ENCODE peak calls at places on chromosomes 5 and 9, in nine cellular contexts. One of them, this sample, is unnamed.

GRCh38 chr5:81721049-81721448 is 29.8 kb downstream of the SSBP2 start:
- DNase-seq in MM.1S: no peak
- DNase-seq in DND-41: no peak
- DNase-seq in keratinocyte: no peak
- DNase-seq in GM23338: no peak
- DNase-seq in GM12878: no peak
- DNase-seq in fibroblast of lung: no peak
- DNase-seq in GM23248: peak; percentile 20
- DNase-seq in PC-3: no peak
- DNase-seq in this sample: no peak

GRCh38 chr5:72377920-72378635 is 57.9 kb downstream of the PTCD2 start:
- DNase-seq in MM.1S: no peak
- DNase-seq in DND-41: no peak
- DNase-seq in keratinocyte: no peak
- DNase-seq in GM23338: no peak
- DNase-seq in GM12878: no peak
- DNase-seq in fibroblast of lung: peak; percentile 39
- DNase-seq in GM23248: peak; percentile 58
- DNase-seq in PC-3: no peak
- DNase-seq in this sample: peak; percentile 32

GRCh38 chr9:26462751-26463150 is 429.9 kb downstream of the CAAP1 start:
- DNase-seq in MM.1S: no peak
- DNase-seq in DND-41: no peak
- DNase-seq in keratinocyte: no peak
- DNase-seq in GM23338: no peak
- DNase-seq in GM12878: no peak
- DNase-seq in fibroblast of lung: no peak
- DNase-seq in GM23248: no peak
- DNase-seq in PC-3: no peak
- DNase-seq in this sample: no peak

GRCh38 chr9:14007199-14007769 is 306.7 kb downstream of the NFIB start:
- DNase-seq in MM.1S: no peak
- DNase-seq in DND-41: no peak
- DNase-seq in keratinocyte: no peak
- DNase-seq in GM23338: no peak
- DNase-seq in GM12878: no peak
- DNase-seq in fibroblast of lung: no peak
- DNase-seq in GM23248: no peak
- DNase-seq in PC-3: no peak
- DNase-seq in this sample: no peak

GRCh38 chr5:102895223-102895622 is 140.1 kb downstream of the PAM start:
- DNase-seq in MM.1S: no peak
- DNase-seq in DND-41: no peak
- DNase-seq in keratinocyte: no peak
- DNase-seq in GM23338: no peak
- DNase-seq in GM12878: no peak
- DNase-seq in fibroblast of lung: no peak
- DNase-seq in GM23248: no peak
- DNase-seq in PC-3: no peak
- DNase-seq in this sample: no peak

GRCh38 chr9:93464395-93464794 is 11.0 kb upstream of the FAM120AOS start:
- DNase-seq in MM.1S: no peak
- DNase-seq in DND-41: no peak
- DNase-seq in keratinocyte: no peak
- DNase-seq in GM23338: no peak
- DNase-seq in GM12878: no peak
- DNase-seq in fibroblast of lung: no peak
- DNase-seq in GM23248: no peak
- DNase-seq in PC-3: no peak
- DNase-seq in this sample: no peak

GRCh38 chr5:157265714-157266285 is at the start of gene CYFIP2:
- DNase-seq in MM.1S: peak; percentile 86
- DNase-seq in DND-41: peak; percentile 93
- DNase-seq in keratinocyte: no peak
- DNase-seq in GM23338: peak; percentile 88
- DNase-seq in GM12878: no peak
- DNase-seq in fibroblast of lung: peak; percentile 7
- DNase-seq in GM23248: peak; percentile 70
- DNase-seq in PC-3: peak; percentile 80
- DNase-seq in this sample: peak; percentile 90

GRCh38 chr9:27542519-27542918 is 12.9 kb upstream of the MOB3B start:
- DNase-seq in MM.1S: no peak
- DNase-seq in DND-41: no peak
- DNase-seq in keratinocyte: no peak
- DNase-seq in GM23338: no peak
- DNase-seq in GM12878: no peak
- DNase-seq in fibroblast of lung: no peak
- DNase-seq in GM23248: no peak
- DNase-seq in PC-3: no peak
- DNase-seq in this sample: no peak

GRCh38 chr5:1793301-1793740 is 6.3 kb downstream of the MRPL36 start:
- DNase-seq in MM.1S: peak; percentile 17
- DNase-seq in DND-41: no peak
- DNase-seq in keratinocyte: no peak
- DNase-seq in GM23338: no peak
- DNase-seq in GM12878: no peak
- DNase-seq in fibroblast of lung: no peak
- DNase-seq in GM23248: peak; percentile 72
- DNase-seq in PC-3: no peak
- DNase-seq in this sample: no peak

GRCh38 chr9:131654857-131655577 is 84.9 kb downstream of the RAPGEF1 start:
- DNase-seq in MM.1S: peak; percentile 95
- DNase-seq in DND-41: no peak
- DNase-seq in keratinocyte: no peak
- DNase-seq in GM23338: no peak
- DNase-seq in GM12878: no peak
- DNase-seq in fibroblast of lung: no peak
- DNase-seq in GM23248: no peak
- DNase-seq in PC-3: no peak
- DNase-seq in this sample: no peak

GRCh38 chr9:21983509-21983908 is 10.7 kb downstream of the CDKN2A start:
- DNase-seq in MM.1S: no peak
- DNase-seq in DND-41: no peak
- DNase-seq in keratinocyte: no peak
- DNase-seq in GM23338: no peak
- DNase-seq in GM12878: no peak
- DNase-seq in fibroblast of lung: no peak
- DNase-seq in GM23248: no peak
- DNase-seq in PC-3: no peak
- DNase-seq in this sample: no peak

GRCh38 chr9:133718533-133719315 is 19.4 kb downstream of the SARDH start:
- DNase-seq in MM.1S: no peak
- DNase-seq in DND-41: no peak
- DNase-seq in keratinocyte: no peak
- DNase-seq in GM23338: no peak
- DNase-seq in GM12878: no peak
- DNase-seq in fibroblast of lung: no peak
- DNase-seq in GM23248: no peak
- DNase-seq in PC-3: no peak
- DNase-seq in this sample: no peak

GRCh38 chr9:106075991-106076390 is 381.6 kb downstream of the TMEM38B start:
- DNase-seq in MM.1S: no peak
- DNase-seq in DND-41: no peak
- DNase-seq in keratinocyte: peak; percentile 65
- DNase-seq in GM23338: no peak
- DNase-seq in GM12878: no peak
- DNase-seq in fibroblast of lung: peak; percentile 84
- DNase-seq in GM23248: peak; percentile 23
- DNase-seq in PC-3: peak; percentile 49
- DNase-seq in this sample: no peak

GRCh38 chr5:179802207-179802883 is 4.3 kb downstream of the MGAT4B start:
- DNase-seq in MM.1S: no peak
- DNase-seq in DND-41: no peak
- DNase-seq in keratinocyte: no peak
- DNase-seq in GM23338: no peak
- DNase-seq in GM12878: no peak
- DNase-seq in fibroblast of lung: no peak
- DNase-seq in GM23248: peak; percentile 37
- DNase-seq in PC-3: peak; percentile 66
- DNase-seq in this sample: no peak

GRCh38 chr9:38380872-38381534 is 11.5 kb upstream of the ALDH1B1 start:
- DNase-seq in MM.1S: no peak
- DNase-seq in DND-41: no peak
- DNase-seq in keratinocyte: no peak
- DNase-seq in GM23338: peak; percentile 51
- DNase-seq in GM12878: no peak
- DNase-seq in fibroblast of lung: no peak
- DNase-seq in GM23248: no peak
- DNase-seq in PC-3: peak; percentile 54
- DNase-seq in this sample: peak; percentile 68

GRCh38 chr5:180353226-180353962 is at the start of gene GFPT2:
- DNase-seq in MM.1S: no peak
- DNase-seq in DND-41: no peak
- DNase-seq in keratinocyte: no peak
- DNase-seq in GM23338: peak; percentile 94
- DNase-seq in GM12878: no peak
- DNase-seq in fibroblast of lung: peak; percentile 79
- DNase-seq in GM23248: peak; percentile 89
- DNase-seq in PC-3: peak; percentile 77
- DNase-seq in this sample: peak; percentile 97

GRCh38 chr5:89282832-89283510 is 400.0 kb upstream of the MEF2C start:
- DNase-seq in MM.1S: no peak
- DNase-seq in DND-41: no peak
- DNase-seq in keratinocyte: no peak
- DNase-seq in GM23338: no peak
- DNase-seq in GM12878: no peak
- DNase-seq in fibroblast of lung: peak; percentile 67
- DNase-seq in GM23248: peak; percentile 60
- DNase-seq in PC-3: peak; percentile 82
- DNase-seq in this sample: no peak

GRCh38 chr5:32709789-32710334 is 1.3 kb upstream of the NPR3 start:
- DNase-seq in MM.1S: peak; percentile 81
- DNase-seq in DND-41: no peak
- DNase-seq in keratinocyte: no peak
- DNase-seq in GM23338: peak; percentile 91
- DNase-seq in GM12878: no peak
- DNase-seq in fibroblast of lung: peak; percentile 85
- DNase-seq in GM23248: peak; percentile 91
- DNase-seq in PC-3: peak; percentile 79
- DNase-seq in this sample: peak; percentile 88
- TF ChIP-seq EZH2 in MM.1S: no peak
- TF ChIP-seq EZH2 in DND-41: no peak
- TF ChIP-seq EZH2 in keratinocyte: no peak
- TF ChIP-seq EZH2 in GM23338: no peak
- TF ChIP-seq EZH2 in GM12878: no peak
- TF ChIP-seq EZH2 in fibroblast of lung: no peak
- TF ChIP-seq EZH2 in GM23248: no peak
- TF ChIP-seq EZH2 in PC-3: no peak
- TF ChIP-seq EZH2 in this sample: peak; percentile 83

DNA sequence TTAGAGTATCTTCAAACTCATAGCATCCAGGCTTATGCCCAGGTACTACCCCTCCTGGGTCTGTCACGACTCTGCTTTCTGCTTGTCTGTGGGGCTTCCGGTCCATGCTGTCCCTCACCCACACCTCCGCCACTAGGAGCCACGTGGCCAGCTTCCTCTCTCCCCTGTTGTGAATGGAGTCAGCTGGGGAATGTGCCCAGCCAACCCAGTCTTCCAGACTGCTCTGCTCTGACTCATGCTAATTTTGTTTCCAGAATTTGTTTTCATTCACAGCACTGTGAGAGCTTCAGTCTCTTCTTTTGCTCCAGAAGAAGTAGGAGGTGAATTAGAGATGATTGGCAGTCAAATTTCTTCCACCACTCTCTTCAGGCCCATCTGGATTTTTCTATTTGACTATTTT is 424.2 kb upstream of the KIF2A start:
- DNase-seq in MM.1S: no peak
- DNase-seq in DND-41: no peak
- DNase-seq in keratinocyte: no peak
- DNase-seq in GM23338: no peak
- DNase-seq in GM12878: no peak
- DNase-seq in fibroblast of lung: no peak
- DNase-seq in GM23248: peak; percentile 53
- DNase-seq in PC-3: no peak
- DNase-seq in this sample: no peak
- H2AFZ ChIP-seq in MM.1S: no peak overlapping the region
- H2AFZ ChIP-seq in DND-41: no peak overlapping the region
- H2AFZ ChIP-seq in keratinocyte: no peak overlapping the region
- H2AFZ ChIP-seq in GM23338: peak overlapping the region; percentile 59
- H2AFZ ChIP-seq in GM12878: no peak overlapping the region
- H2AFZ ChIP-seq in fibroblast of lung: no peak overlapping the region
- H2AFZ ChIP-seq in GM23248: no peak overlapping the region
- H2AFZ ChIP-seq in PC-3: no peak overlapping the region
- H2AFZ ChIP-seq in this sample: no peak overlapping the region

GRCh38 chr9:16752615-16753014 is 117.9 kb downstream of the BNC2 start:
- DNase-seq in MM.1S: no peak
- DNase-seq in DND-41: no peak
- DNase-seq in keratinocyte: no peak
- DNase-seq in GM23338: no peak
- DNase-seq in GM12878: no peak
- DNase-seq in fibroblast of lung: no peak
- DNase-seq in GM23248: peak; percentile 48
- DNase-seq in PC-3: no peak
- DNase-seq in this sample: no peak

GRCh38 chr9:16755467-16755866 is 115.0 kb downstream of the BNC2 start:
- DNase-seq in MM.1S: no peak
- DNase-seq in DND-41: no peak
- DNase-seq in keratinocyte: no peak
- DNase-seq in GM23338: no peak
- DNase-seq in GM12878: no peak
- DNase-seq in fibroblast of lung: no peak
- DNase-seq in GM23248: no peak
- DNase-seq in PC-3: no peak
- DNase-seq in this sample: no peak

GRCh38 chr9:16753256-16753655 is 117.2 kb downstream of the BNC2 start:
- DNase-seq in MM.1S: no peak
- DNase-seq in DND-41: no peak
- DNase-seq in keratinocyte: no peak
- DNase-seq in GM23338: no peak
- DNase-seq in GM12878: no peak
- DNase-seq in fibroblast of lung: no peak
- DNase-seq in GM23248: peak; percentile 37
- DNase-seq in PC-3: no peak
- DNase-seq in this sample: no peak

DNA sequence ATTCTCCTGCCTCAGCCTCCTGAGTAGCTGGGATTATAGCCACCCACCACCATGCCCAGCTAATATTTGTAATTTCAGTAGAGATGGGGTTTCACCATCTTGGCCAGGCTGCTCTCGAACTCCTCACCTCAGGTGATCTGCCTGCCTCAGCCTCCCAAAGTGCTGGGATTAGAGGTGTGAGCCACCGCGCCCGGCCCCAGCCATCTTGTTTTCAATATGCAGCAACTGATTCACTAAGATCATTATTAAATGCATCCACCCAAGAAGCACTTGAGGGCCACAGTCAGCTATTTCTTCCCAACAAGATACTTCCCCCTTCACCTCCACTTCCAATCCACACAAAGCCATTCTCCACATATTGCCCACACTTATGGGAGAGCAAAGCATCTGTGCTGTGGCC is 115.8 kb downstream of the BNC2 start:
- DNase-seq in MM.1S: no peak
- DNase-seq in DND-41: no peak
- DNase-seq in keratinocyte: no peak
- DNase-seq in GM23338: no peak
- DNase-seq in GM12878: no peak
- DNase-seq in fibroblast of lung: no peak
- DNase-seq in GM23248: no peak
- DNase-seq in PC-3: no peak
- DNase-seq in this sample: no peak
- TF ChIP-seq EZH2 in MM.1S: no peak
- TF ChIP-seq EZH2 in DND-41: no peak
- TF ChIP-seq EZH2 in keratinocyte: no peak
- TF ChIP-seq EZH2 in GM23338: no peak
- TF ChIP-seq EZH2 in GM12878: no peak
- TF ChIP-seq EZH2 in fibroblast of lung: no peak
- TF ChIP-seq EZH2 in GM23248: no peak
- TF ChIP-seq EZH2 in PC-3: no peak
- TF ChIP-seq EZH2 in this sample: no peak

GRCh38 chr5:144169904-144170275 is 569 bp downstream of the YIPF5 start:
- DNase-seq in MM.1S: no peak
- DNase-seq in DND-41: no peak
- DNase-seq in keratinocyte: no peak
- DNase-seq in GM23338: no peak
- DNase-seq in GM12878: no peak
- DNase-seq in fibroblast of lung: no peak
- DNase-seq in GM23248: no peak
- DNase-seq in PC-3: no peak
- DNase-seq in this sample: no peak
- H2AFZ ChIP-seq in MM.1S: peak overlapping the region; percentile 77
- H2AFZ ChIP-seq in DND-41: peak overlapping the region; percentile 80
- H2AFZ ChIP-seq in keratinocyte: peak overlapping the region; percentile 76
- H2AFZ ChIP-seq in GM23338: peak overlapping the region; percentile 56
- H2AFZ ChIP-seq in GM12878: peak overlapping the region; percentile 99
- H2AFZ ChIP-seq in fibroblast of lung: peak overlapping the region; percentile 90
- H2AFZ ChIP-seq in GM23248: peak overlapping the region; percentile 88
- H2AFZ ChIP-seq in PC-3: peak overlapping the region; percentile 83
- H2AFZ ChIP-seq in this sample: peak overlapping the region; percentile 77

This sample was measured in neural progenitor cell.